ENCODE peak calls at places on chromosomes 3 and 15, in nine cellular contexts. A is activated CD4-positive, alpha-beta T cell treated with anti-CD3 and anti-CD28 coated beads, Interleukin-2, amount 50 U/mL, for 4 hours; K is NCI-H1436; O is A549; T is ELR; H is NCI-H226; L is fibroblast of pulmonary artery; P is fibroblast of the conjunctiva; W is posterior vena cava. R is an unnamed sample.

GRCh38 chr15:62087671-62088360 is 21.0 kb downstream of the C2CD4A start:
- DNase-seq in P (no peak), O (no peak), W (no peak), T (no peak), A (no peak), H (no peak), L (peak; percentile 85), K (no peak), R (no peak)

GRCh38 chr15:96792216-96792615 is 461.7 kb downstream of the NR2F2 start:
- DNase-seq in T (no peak), A (no peak), H (no peak), P (no peak), W (no peak), K (no peak), L (no peak), O (no peak), R (no peak)

GRCh38 chr15:48557335-48557734 is 88.2 kb downstream of the FBN1 start:
- DNase-seq in K (no peak), T (no peak), W (no peak), L (no peak), H (no peak), A (no peak), P (no peak), O (no peak), R (no peak)

GRCh38 chr3:57048052-57048671 is 12.3 kb upstream of the SPATA12 start:
- DNase-seq in L (peak; percentile 47), O (no peak), T (no peak), K (no peak), P (peak; percentile 13), A (no peak), H (no peak), W (peak; percentile 87), R (no peak)

GRCh38 chr15:29225534-29226224 is 43.9 kb downstream of the NSMCE3 start:
- DNase-seq in T (no peak), P (no peak), A (no peak), K (no peak), W (no peak), L (peak; percentile 1), H (no peak), O (no peak), R (no peak)

GRCh38 chr3:102529452-102529851 is 94.6 kb downstream of the ZPLD1 start:
- DNase-seq in A (no peak), T (peak; percentile 52), L (peak; percentile 27), K (peak; percentile 32), O (peak; percentile 3), P (no peak), W (no peak), H (peak; percentile 20), R (no peak)

GRCh38 chr3:48984648-48985047 is 5.4 kb upstream of the P4HTM start:
- DNase-seq in T (peak; percentile 52), O (no peak), W (no peak), K (no peak), L (no peak), A (no peak), P (no peak), H (no peak), R (no peak)

GRCh38 chr15:100919481-100920405 is 586 bp downstream of the LRRK1 start:
- DNase-seq in W (peak; percentile 82), P (no peak), T (peak; percentile 60), O (peak; percentile 61), A (no peak), L (no peak), K (no peak), H (no peak), R (no peak)

GRCh38 chr3:159443266-159443665 is 545.4 kb upstream of the IL12A start:
- DNase-seq in T (no peak), H (peak; percentile 49), A (no peak), O (no peak), K (no peak), L (no peak), P (no peak), W (no peak), R (no peak)

R was measured in T-helper 2 cell treated with Interferon-gamma antibody and Interleukin-4, amounts not matched to agents 5 μg/mL and 100 μg/mL, for 36 hours.